ENCODE peak calls at places on chromosomes 1 and 21, in ten cellular contexts. One of them, this sample, is unnamed.

GRCh38 chr1:147738129-147738528 is 22.3 kb downstream of the GJA5 start:
- DNase-seq in neural progenitor cell: no peak
- DNase-seq in AG04449: no peak
- DNase-seq in psoas muscle: no peak
- DNase-seq in kidney: no peak
- DNase-seq in AG09319: no peak
- DNase-seq in A549: no peak
- DNase-seq in DND-41: no peak
- DNase-seq in fibroblast of lung: no peak
- DNase-seq in CD8-positive, alpha-beta T cell: no peak
- DNase-seq in this sample: no peak

GRCh38 chr21:34126269-34126668 is 52.9 kb downstream of the MRPS6 start:
- DNase-seq in neural progenitor cell: peak
- DNase-seq in AG04449: no peak
- DNase-seq in psoas muscle: no peak
- DNase-seq in kidney: no peak
- DNase-seq in AG09319: no peak
- DNase-seq in A549: no peak
- DNase-seq in DND-41: no peak
- DNase-seq in fibroblast of lung: peak
- DNase-seq in CD8-positive, alpha-beta T cell: no peak
- DNase-seq in this sample: no peak

GRCh38 chr1:65148548-65149390 is 766 bp downstream of the AK4 start:
- DNase-seq in neural progenitor cell: peak
- DNase-seq in AG04449: no peak
- DNase-seq in psoas muscle: peak
- DNase-seq in kidney: peak
- DNase-seq in AG09319: no peak
- DNase-seq in A549: peak
- DNase-seq in DND-41: no peak
- DNase-seq in fibroblast of lung: peak
- DNase-seq in CD8-positive, alpha-beta T cell: no peak
- DNase-seq in this sample: peak

GRCh38 chr1:201184307-201184706 is 6.3 kb upstream of the IGFN1 start:
- DNase-seq in neural progenitor cell: no peak
- DNase-seq in AG04449: no peak
- DNase-seq in psoas muscle: no peak
- DNase-seq in kidney: no peak
- DNase-seq in AG09319: no peak
- DNase-seq in A549: no peak
- DNase-seq in DND-41: no peak
- DNase-seq in fibroblast of lung: no peak
- DNase-seq in CD8-positive, alpha-beta T cell: no peak
- DNase-seq in this sample: no peak

GRCh38 chr1:158203693-158204457 is 23.2 kb downstream of the CD1D start:
- DNase-seq in neural progenitor cell: peak
- DNase-seq in AG04449: peak
- DNase-seq in psoas muscle: no peak
- DNase-seq in kidney: no peak
- DNase-seq in AG09319: peak
- DNase-seq in A549: peak
- DNase-seq in DND-41: peak
- DNase-seq in fibroblast of lung: peak
- DNase-seq in CD8-positive, alpha-beta T cell: no peak
- DNase-seq in this sample: no peak

GRCh38 chr1:7387053-7387861 is 383.8 kb upstream of the VAMP3 start:
- DNase-seq in neural progenitor cell: no peak
- DNase-seq in AG04449: no peak
- DNase-seq in psoas muscle: no peak
- DNase-seq in kidney: peak
- DNase-seq in AG09319: no peak
- DNase-seq in A549: no peak
- DNase-seq in DND-41: no peak
- DNase-seq in fibroblast of lung: no peak
- DNase-seq in CD8-positive, alpha-beta T cell: no peak
- DNase-seq in this sample: peak

GRCh38 chr1:62515055-62515454 is 78.2 kb downstream of the USP1 start:
- DNase-seq in neural progenitor cell: no peak
- DNase-seq in AG04449: no peak
- DNase-seq in psoas muscle: no peak
- DNase-seq in kidney: no peak
- DNase-seq in AG09319: no peak
- DNase-seq in A549: no peak
- DNase-seq in DND-41: no peak
- DNase-seq in fibroblast of lung: peak
- DNase-seq in CD8-positive, alpha-beta T cell: no peak
- DNase-seq in this sample: no peak

GRCh38 chr21:31108969-31109368 is 70.7 kb upstream of the KRTAP19-8 start:
- DNase-seq in neural progenitor cell: peak
- DNase-seq in AG04449: no peak
- DNase-seq in psoas muscle: no peak
- DNase-seq in kidney: no peak
- DNase-seq in AG09319: no peak
- DNase-seq in A549: no peak
- DNase-seq in DND-41: no peak
- DNase-seq in fibroblast of lung: peak
- DNase-seq in CD8-positive, alpha-beta T cell: no peak
- DNase-seq in this sample: no peak

GRCh38 chr1:116320846-116321245 is 52.2 kb upstream of the ATP1A1 start:
- DNase-seq in neural progenitor cell: no peak
- DNase-seq in AG04449: no peak
- DNase-seq in psoas muscle: no peak
- DNase-seq in kidney: no peak
- DNase-seq in AG09319: no peak
- DNase-seq in A549: no peak
- DNase-seq in DND-41: no peak
- DNase-seq in fibroblast of lung: no peak
- DNase-seq in CD8-positive, alpha-beta T cell: no peak
- DNase-seq in this sample: no peak

GRCh38 chr21:37811711-37812110 is 104.5 kb downstream of the KCNJ6 start:
- DNase-seq in neural progenitor cell: no peak
- DNase-seq in AG04449: no peak
- DNase-seq in psoas muscle: no peak
- DNase-seq in kidney: no peak
- DNase-seq in AG09319: no peak
- DNase-seq in A549: no peak
- DNase-seq in DND-41: no peak
- DNase-seq in fibroblast of lung: no peak
- DNase-seq in CD8-positive, alpha-beta T cell: no peak
- DNase-seq in this sample: no peak

GRCh38 chr1:66422804-66423203 is 111.1 kb upstream of the SGIP1 start:
- DNase-seq in neural progenitor cell: no peak
- DNase-seq in AG04449: no peak
- DNase-seq in psoas muscle: no peak
- DNase-seq in kidney: no peak
- DNase-seq in AG09319: no peak
- DNase-seq in A549: no peak
- DNase-seq in DND-41: no peak
- DNase-seq in fibroblast of lung: no peak
- DNase-seq in CD8-positive, alpha-beta T cell: no peak
- DNase-seq in this sample: no peak

GRCh38 chr1:173210273-173210672 is 3.1 kb upstream of the TNFSF4 start:
- DNase-seq in neural progenitor cell: no peak
- DNase-seq in AG04449: no peak
- DNase-seq in psoas muscle: no peak
- DNase-seq in kidney: peak
- DNase-seq in AG09319: no peak
- DNase-seq in A549: no peak
- DNase-seq in DND-41: no peak
- DNase-seq in fibroblast of lung: no peak
- DNase-seq in CD8-positive, alpha-beta T cell: no peak
- DNase-seq in this sample: no peak

GRCh38 chr21:23130308-23130707 is 2132.1 kb downstream of the NCAM2 start:
- DNase-seq in neural progenitor cell: no peak
- DNase-seq in AG04449: no peak
- DNase-seq in psoas muscle: no peak
- DNase-seq in kidney: no peak
- DNase-seq in AG09319: no peak
- DNase-seq in A549: no peak
- DNase-seq in DND-41: no peak
- DNase-seq in fibroblast of lung: no peak
- DNase-seq in CD8-positive, alpha-beta T cell: no peak
- DNase-seq in this sample: no peak

GRCh38 chr1:29368936-29369932 is 132.9 kb downstream of the PTPRU start:
- DNase-seq in neural progenitor cell: no peak
- DNase-seq in AG04449: no peak
- DNase-seq in psoas muscle: no peak
- DNase-seq in kidney: no peak
- DNase-seq in AG09319: no peak
- DNase-seq in A549: no peak
- DNase-seq in DND-41: no peak
- DNase-seq in fibroblast of lung: no peak
- DNase-seq in CD8-positive, alpha-beta T cell: no peak
- DNase-seq in this sample: no peak

GRCh38 chr1:208540724-208541123 is 296.5 kb upstream of the PLXNA2 start:
- DNase-seq in neural progenitor cell: no peak
- DNase-seq in AG04449: no peak
- DNase-seq in psoas muscle: no peak
- DNase-seq in kidney: no peak
- DNase-seq in AG09319: no peak
- DNase-seq in A549: no peak
- DNase-seq in DND-41: no peak
- DNase-seq in fibroblast of lung: no peak
- DNase-seq in CD8-positive, alpha-beta T cell: no peak
- DNase-seq in this sample: no peak
- TF ChIP-seq CTCF in neural progenitor cell: no peak
- TF ChIP-seq CTCF in AG04449: no peak
- TF ChIP-seq CTCF in psoas muscle: no peak
- TF ChIP-seq CTCF in kidney: no peak
- TF ChIP-seq CTCF in AG09319: no peak
- TF ChIP-seq CTCF in A549: no peak
- TF ChIP-seq CTCF in DND-41: no peak
- TF ChIP-seq CTCF in fibroblast of lung: no peak
- TF ChIP-seq CTCF in CD8-positive, alpha-beta T cell: no peak
- TF ChIP-seq CTCF in this sample: no peak

GRCh38 chr1:44608141-44608540 is 66.1 kb downstream of the TMEM53 start:
- DNase-seq in neural progenitor cell: no peak
- DNase-seq in AG04449: no peak
- DNase-seq in psoas muscle: no peak
- DNase-seq in kidney: no peak
- DNase-seq in AG09319: no peak
- DNase-seq in A549: no peak
- DNase-seq in DND-41: no peak
- DNase-seq in fibroblast of lung: no peak
- DNase-seq in CD8-positive, alpha-beta T cell: no peak
- DNase-seq in this sample: no peak

GRCh38 chr1:44611419-44611818 is 62.9 kb downstream of the TMEM53 start:
- DNase-seq in neural progenitor cell: no peak
- DNase-seq in AG04449: no peak
- DNase-seq in psoas muscle: no peak
- DNase-seq in kidney: no peak
- DNase-seq in AG09319: no peak
- DNase-seq in A549: no peak
- DNase-seq in DND-41: no peak
- DNase-seq in fibroblast of lung: no peak
- DNase-seq in CD8-positive, alpha-beta T cell: no peak
- DNase-seq in this sample: no peak

GRCh38 chr1:44609768-44610526 is 64.3 kb downstream of the TMEM53 start:
- DNase-seq in neural progenitor cell: no peak
- DNase-seq in AG04449: no peak
- DNase-seq in psoas muscle: no peak
- DNase-seq in kidney: no peak
- DNase-seq in AG09319: no peak
- DNase-seq in A549: no peak
- DNase-seq in DND-41: no peak
- DNase-seq in fibroblast of lung: no peak
- DNase-seq in CD8-positive, alpha-beta T cell: no peak
- DNase-seq in this sample: peak

GRCh38 chr1:44610527-44611148 is 63.6 kb downstream of the TMEM53 start:
- DNase-seq in neural progenitor cell: peak
- DNase-seq in AG04449: no peak
- DNase-seq in psoas muscle: no peak
- DNase-seq in kidney: no peak
- DNase-seq in AG09319: no peak
- DNase-seq in A549: no peak
- DNase-seq in DND-41: no peak
- DNase-seq in fibroblast of lung: no peak
- DNase-seq in CD8-positive, alpha-beta T cell: no peak
- DNase-seq in this sample: peak

DNA sequence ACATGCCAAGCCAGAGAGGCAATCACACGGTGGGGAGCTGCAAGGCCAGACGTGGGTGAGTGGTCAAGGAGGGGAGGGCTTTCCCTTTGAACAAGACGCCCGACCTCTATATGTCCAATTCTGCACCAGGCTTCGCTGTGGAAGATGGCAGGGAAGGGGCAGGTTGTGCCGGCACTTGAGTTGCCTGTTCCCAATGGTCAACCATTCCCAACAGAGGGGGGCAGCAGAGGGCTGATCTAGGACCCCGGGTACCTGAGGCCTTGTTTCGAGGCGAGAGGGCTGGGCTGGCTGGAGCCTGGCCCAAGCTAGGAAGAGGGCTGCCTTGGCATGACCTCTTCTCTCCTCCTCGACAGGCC is 64.9 kb downstream of the TMEM53 start:
- DNase-seq in neural progenitor cell: peak
- DNase-seq in AG04449: no peak
- DNase-seq in psoas muscle: peak
- DNase-seq in kidney: peak
- DNase-seq in AG09319: no peak
- DNase-seq in A549: no peak
- DNase-seq in DND-41: peak
- DNase-seq in fibroblast of lung: peak
- DNase-seq in CD8-positive, alpha-beta T cell: no peak
- DNase-seq in this sample: peak
- TF ChIP-seq CTCF in neural progenitor cell: peak
- TF ChIP-seq CTCF in AG04449: peak
- TF ChIP-seq CTCF in psoas muscle: peak
- TF ChIP-seq CTCF in kidney: peak
- TF ChIP-seq CTCF in AG09319: peak
- TF ChIP-seq CTCF in A549: peak
- TF ChIP-seq CTCF in DND-41: peak
- TF ChIP-seq CTCF in fibroblast of lung: peak
- TF ChIP-seq CTCF in CD8-positive, alpha-beta T cell: no peak
- TF ChIP-seq CTCF in this sample: peak

DNA sequence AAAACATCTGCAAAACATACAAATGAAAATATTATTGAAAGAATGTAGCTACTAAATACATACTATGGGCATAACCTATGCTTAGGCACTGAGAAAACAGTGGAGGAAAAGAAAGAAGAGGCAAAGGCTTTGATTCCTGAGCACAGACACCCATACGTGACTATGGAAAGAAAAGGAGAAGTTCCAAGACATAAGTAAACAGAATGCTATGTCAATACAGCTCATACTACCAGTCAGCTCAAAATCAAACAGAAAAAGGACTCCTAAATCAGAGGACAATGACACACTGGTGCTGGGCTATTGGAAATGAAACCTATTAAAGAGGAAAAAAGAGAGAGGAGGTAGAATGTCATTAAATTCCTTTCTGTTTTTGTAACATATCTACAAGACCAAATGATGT is 225.4 kb downstream of the SMYD3 start:
- DNase-seq in neural progenitor cell: no peak
- DNase-seq in AG04449: no peak
- DNase-seq in psoas muscle: no peak
- DNase-seq in kidney: no peak
- DNase-seq in AG09319: no peak
- DNase-seq in A549: no peak
- DNase-seq in DND-41: no peak
- DNase-seq in fibroblast of lung: no peak
- DNase-seq in CD8-positive, alpha-beta T cell: no peak
- DNase-seq in this sample: no peak
- TF ChIP-seq CTCF in neural progenitor cell: no peak
- TF ChIP-seq CTCF in AG04449: no peak
- TF ChIP-seq CTCF in psoas muscle: no peak
- TF ChIP-seq CTCF in kidney: no peak
- TF ChIP-seq CTCF in AG09319: no peak
- TF ChIP-seq CTCF in A549: no peak
- TF ChIP-seq CTCF in DND-41: no peak
- TF ChIP-seq CTCF in fibroblast of lung: no peak
- TF ChIP-seq CTCF in CD8-positive, alpha-beta T cell: no peak
- TF ChIP-seq CTCF in this sample: no peak

GRCh38 chr1:218384576-218384975 is 39.4 kb downstream of the TGFB2 start:
- DNase-seq in neural progenitor cell: no peak
- DNase-seq in AG04449: no peak
- DNase-seq in psoas muscle: no peak
- DNase-seq in kidney: no peak
- DNase-seq in AG09319: no peak
- DNase-seq in A549: no peak
- DNase-seq in DND-41: no peak
- DNase-seq in fibroblast of lung: no peak
- DNase-seq in CD8-positive, alpha-beta T cell: no peak
- DNase-seq in this sample: no peak
- TF ChIP-seq CTCF in neural progenitor cell: no peak
- TF ChIP-seq CTCF in AG04449: no peak
- TF ChIP-seq CTCF in psoas muscle: no peak
- TF ChIP-seq CTCF in kidney: no peak
- TF ChIP-seq CTCF in AG09319: no peak
- TF ChIP-seq CTCF in A549: no peak
- TF ChIP-seq CTCF in DND-41: no peak
- TF ChIP-seq CTCF in fibroblast of lung: no peak
- TF ChIP-seq CTCF in CD8-positive, alpha-beta T cell: no peak
- TF ChIP-seq CTCF in this sample: peak

This sample was measured in chondrocyte.